ENCODE peak calls at places on chromosomes 13 and 19, in four cellular contexts. R is lower lobe of right lung, Q is adrenal gland, B is SK-N-SH. W is an unnamed sample. For H3K4me1, the result is how much of the 10 kb centered on the place peaks cover.

GRCh38 chr19:37698216-37698615 is 21.3 kb downstream of the ZNF607 start:
- DNase-seq in R (no peak), Q (no peak), B (no peak), W (no peak)

GRCh38 chr19:10505583-10506229 is 2.5 kb upstream of the KEAP1 start:
- DNase-seq in R (peak), Q (peak), B (peak), W (peak)

GRCh38 chr13:112887557-112887991 is 81.4 kb upstream of the MCF2L start:
- DNase-seq in R (peak), Q (no peak), B (no peak), W (no peak)

GRCh38 chr19:19050731-19051130 is 13.1 kb upstream of the SLC25A42 start:
- DNase-seq in R (no peak), Q (no peak), B (no peak), W (no peak)

GRCh38 chr19:17328517-17329060 is 6.1 kb downstream of the ANO8 start:
- DNase-seq in R (no peak), Q (no peak), B (no peak), W (no peak)

GRCh38 chr13:49927755-49928154 is 8.4 kb downstream of the SPRYD7 start:
- DNase-seq in R (no peak), Q (no peak), B (no peak), W (no peak)

GRCh38 chr13:109204252-109204651 is 574.8 kb downstream of the MYO16 start:
- DNase-seq in R (no peak), Q (no peak), B (no peak), W (no peak)

GRCh38 chr13:110683203-110683883 is 22.6 kb downstream of the CARS2 start:
- DNase-seq in R (no peak), Q (no peak), B (no peak), W (peak)

GRCh38 chr19:18126097-18126496 is 26.9 kb upstream of the PIK3R2 start:
- DNase-seq in R (no peak), Q (no peak), B (no peak), W (no peak)

DNA sequence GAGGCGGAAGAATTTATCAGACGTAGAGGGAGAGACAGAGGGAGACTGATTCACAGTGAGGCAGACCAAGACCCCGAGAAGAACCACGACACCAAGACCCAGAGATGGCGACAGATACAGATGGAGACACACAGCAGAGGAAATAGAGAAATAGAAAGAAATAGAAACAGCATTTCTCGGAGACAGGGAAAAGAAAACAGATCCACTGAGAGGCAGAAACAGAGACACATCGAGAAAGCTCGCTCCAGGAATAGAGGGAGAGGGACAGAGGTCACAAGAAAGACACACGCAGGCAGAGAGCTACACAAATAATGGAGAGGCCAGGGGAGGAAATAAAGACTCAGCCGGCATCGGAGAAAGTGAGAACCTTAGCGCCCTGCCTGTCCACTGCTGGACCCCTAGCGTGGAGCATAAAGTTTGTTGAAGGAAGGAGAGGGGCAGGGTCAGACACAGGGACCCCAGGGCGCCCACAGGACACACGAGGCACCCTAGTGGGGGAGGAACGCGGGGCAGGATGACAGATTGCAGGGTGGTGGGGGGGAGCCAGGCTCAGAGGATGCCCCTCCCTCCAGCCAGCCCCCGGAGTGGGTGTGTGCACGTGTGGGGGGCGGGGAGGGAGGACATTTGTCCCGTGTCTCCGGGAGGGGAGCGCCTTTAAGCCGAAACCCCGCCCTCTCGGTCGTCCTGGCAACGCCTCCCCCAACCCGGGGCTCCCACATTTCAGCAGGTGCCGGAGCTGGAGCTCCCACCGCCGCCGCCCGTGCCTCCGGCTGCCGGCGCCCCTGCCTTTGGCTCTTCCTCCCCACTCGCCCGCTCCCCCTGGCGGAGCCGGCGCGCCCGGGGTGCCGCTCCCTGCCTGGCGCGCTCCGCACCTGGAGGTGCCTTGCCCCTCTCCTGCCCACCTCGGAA is at the start of gene PRKCG:
- DNase-seq in R (peak), Q (no peak), B (peak), W (no peak)
- TF ChIP-seq CTCF in R (peak), Q (no peak), B (peak), W (peak)

GRCh38 chr19:1237754-1238372 is at the start of gene CBARP:
- DNase-seq in R (no peak), Q (peak), B (peak), W (peak)

GRCh38 chr19:1236566-1236965 is 1.2 kb downstream of the CBARP start:
- DNase-seq in R (no peak), Q (no peak), B (peak), W (no peak)

GRCh38 chr19:1238373-1239303 is 833 bp upstream of the CBARP start:
- DNase-seq in R (no peak), Q (no peak), B (no peak), W (no peak)

GRCh38 chr19:1235625-1236538 is 1.9 kb downstream of the CBARP start:
- DNase-seq in R (no peak), Q (no peak), B (peak), W (no peak)

DNA sequence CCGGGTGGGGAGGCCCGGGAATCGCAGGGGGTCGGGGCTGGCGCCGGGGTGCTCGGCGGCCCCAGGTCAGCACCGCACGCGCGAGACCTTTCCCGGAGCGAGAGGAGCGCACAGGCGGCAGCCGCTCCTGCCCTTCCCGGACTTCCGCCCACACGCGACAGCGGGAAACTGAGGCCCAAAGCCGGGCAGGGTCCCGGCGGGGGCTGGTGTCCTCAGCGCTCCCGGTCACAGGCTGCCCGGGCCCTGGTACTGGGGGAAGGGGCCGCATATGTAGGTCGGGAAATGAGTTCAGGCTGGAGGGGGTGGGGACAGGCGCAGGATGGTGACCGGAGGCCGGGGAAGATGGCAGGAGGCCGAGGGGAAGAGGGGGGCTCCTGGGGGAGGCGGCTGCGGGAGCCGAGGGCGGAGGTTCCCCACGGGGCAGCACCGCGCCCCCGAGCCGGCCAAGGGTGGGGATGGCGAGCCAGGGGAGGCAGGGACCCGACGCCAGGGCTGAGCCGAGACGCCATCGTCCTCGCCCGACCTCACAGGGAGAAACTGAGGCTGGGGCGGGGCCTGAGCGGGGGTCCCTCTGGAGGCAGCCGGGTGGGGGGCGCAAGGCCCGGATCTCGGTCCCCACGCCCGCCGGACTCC is 662 bp downstream of the CBARP start:
- DNase-seq in R (no peak), Q (peak), B (peak), W (no peak)
- H3K4me1 ChIP-seq in R (under half), Q (under half), B (under half), W (under half)

GRCh38 chr13:42398542-42398941 is 126.6 kb downstream of the AKAP11 start:
- DNase-seq in R (no peak), Q (no peak), B (no peak), W (peak)
- TF ChIP-seq CTCF in R (no peak), Q (no peak), B (no peak), W (no peak)

GRCh38 chr19:5288347-5288739 is 52.3 kb downstream of the PTPRS start:
- DNase-seq in R (no peak), Q (no peak), B (peak), W (no peak)
- H3K4me1 ChIP-seq in R (under half), Q (under half), B (under half), W (under half)

GRCh38 chr19:5302396-5302795 is 38.2 kb downstream of the PTPRS start:
- DNase-seq in R (no peak), Q (no peak), B (no peak), W (no peak)
- TF ChIP-seq CTCF in R (no peak), Q (no peak), B (no peak), W (no peak)

GRCh38 chr13:80339578-80339840 is 1.4 kb downstream of the SPRY2 start:
- DNase-seq in R (no peak), Q (no peak), B (peak), W (no peak)
- H3K4me1 ChIP-seq in R (under half), Q (under half), B (under half), W (under half)

GRCh38 chr13:104993708-104994107 is 1541.8 kb downstream of the EFNB2 start:
- DNase-seq in R (no peak), Q (no peak), B (no peak), W (no peak)
- TF ChIP-seq CTCF in R (no peak), Q (no peak), B (no peak), W (no peak)

W was measured in cardiac muscle cell.